ENCODE peak calls at places on chromosome 14, in ten cellular contexts. O is A549, V is adrenal gland, X is IMR-90, J is heart left ventricle, Y is suprapubic skin, D is stomach, I is esophagus muscularis mucosa, K is K562, U is body of pancreas. A is an unnamed sample.

GRCh38 chr14:101088395-101088667 is 184.8 kb upstream of the RTL1 start:
- DNase-seq in O (no peak), V (no peak), X (no peak), J (no peak), Y (no peak), D (peak; percentile 19), I (no peak), K (no peak), U (no peak), A (no peak)

GRCh38 chr14:44846232-44846824 is 115.4 kb downstream of the KLHL28 start:
- DNase-seq in O (peak; percentile 21), V (peak; percentile 23), X (peak; percentile 55), J (no peak), Y (no peak), D (no peak), I (no peak), K (peak; percentile 20), U (no peak), A (no peak)

GRCh38 chr14:75563931-75564330 is 14.5 kb upstream of the FLVCR2 start:
- DNase-seq in O (no peak), V (no peak), X (no peak), J (no peak), Y (no peak), D (no peak), I (no peak), K (no peak), U (no peak), A (no peak)

GRCh38 chr14:69152944-69153847 is at the start of gene DCAF5:
- DNase-seq in O (peak; percentile 97), V (peak; percentile 94), X (peak; percentile 93), J (peak; percentile 96), Y (peak; percentile 97), D (peak; percentile 95), I (peak; percentile 98), K (peak; percentile 86), U (peak; percentile 97), A (peak; percentile 83)

GRCh38 chr14:104882325-104882973 is 17.4 kb downstream of the CEP170B start:
- DNase-seq in O (peak; percentile 50), V (peak; percentile 14), X (no peak), J (peak; percentile 42), Y (no peak), D (peak; percentile 83), I (no peak), K (peak; percentile 79), U (peak; percentile 35), A (no peak)

GRCh38 chr14:102776761-102777710 is at the start of gene TRAF3:
- DNase-seq in O (peak; percentile 81), V (peak; percentile 64), X (peak; percentile 77), J (peak; percentile 89), Y (no peak), D (peak; percentile 70), I (no peak), K (peak; percentile 85), U (peak; percentile 70), A (no peak)

GRCh38 chr14:72711936-72712335 is 182.0 kb downstream of the DPF3 start:
- DNase-seq in O (no peak), V (no peak), X (no peak), J (no peak), Y (no peak), D (no peak), I (no peak), K (no peak), U (no peak), A (no peak)

GRCh38 chr14:85024931-85025330 is 505.0 kb upstream of the FLRT2 start:
- DNase-seq in O (no peak), V (no peak), X (no peak), J (no peak), Y (no peak), D (no peak), I (no peak), K (no peak), U (no peak), A (no peak)

GRCh38 chr14:73696466-73697390 is 17.5 kb downstream of the PNMA1 start:
- DNase-seq in O (peak; percentile 45), V (no peak), X (peak; percentile 84), J (no peak), Y (no peak), D (no peak), I (no peak), K (no peak), U (no peak), A (no peak)

GRCh38 chr14:103216857-103217256 is 93.6 kb downstream of the TNFAIP2 start:
- DNase-seq in O (no peak), V (no peak), X (no peak), J (no peak), Y (no peak), D (no peak), I (no peak), K (no peak), U (no peak), A (no peak)

GRCh38 chr14:73059326-73059725 is 992 bp downstream of the RBM25 start:
- DNase-seq in O (peak; percentile 33), V (no peak), X (peak; percentile 16), J (no peak), Y (no peak), D (no peak), I (no peak), K (no peak), U (no peak), A (no peak)

GRCh38 chr14:34593740-34594375 is 36.1 kb downstream of the SNX6 start:
- DNase-seq in O (no peak), V (no peak), X (peak; percentile 83), J (no peak), Y (peak; percentile 9), D (no peak), I (no peak), K (no peak), U (no peak), A (peak; percentile 34)

DNA sequence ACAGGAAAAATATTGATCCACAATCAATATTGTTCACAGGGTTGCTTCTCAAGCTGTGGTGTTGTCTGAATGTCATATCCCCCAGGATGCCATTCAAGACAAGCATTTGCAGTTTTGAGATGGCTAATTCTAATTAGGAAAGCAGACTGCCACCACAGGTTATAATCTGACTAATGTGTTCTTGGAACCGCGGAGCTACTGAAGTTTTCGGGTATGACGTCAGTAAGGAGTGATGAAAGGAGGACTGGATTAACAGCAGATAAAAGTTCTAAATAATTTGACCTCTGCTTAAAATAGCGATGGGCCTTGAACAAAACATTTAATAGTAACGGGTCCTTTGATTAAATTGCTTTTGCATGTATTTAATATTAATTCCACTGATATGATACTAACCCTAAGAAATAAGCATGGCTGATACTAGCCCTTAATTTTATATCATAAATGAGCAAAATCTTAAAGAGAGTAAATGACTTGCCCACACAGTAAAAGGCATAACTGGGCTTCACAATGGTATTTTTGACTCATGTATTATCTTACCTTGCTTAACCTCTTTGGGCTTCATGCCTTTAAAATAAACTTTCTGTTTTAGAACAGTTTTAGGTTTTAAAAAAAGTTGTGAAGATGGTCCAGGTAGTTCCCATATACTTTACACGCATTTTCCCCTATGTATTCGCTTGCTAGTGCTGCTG is 50.3 kb downstream of the TSHR start:
- DNase-seq in O (no peak), V (no peak), X (no peak), J (no peak), Y (no peak), D (no peak), I (no peak), K (no peak), U (no peak), A (no peak)
- H3K4me3 ChIP-seq in O (no peak overlapping the region), V (no peak overlapping the region), X (no peak overlapping the region), J (no peak overlapping the region), Y (no peak overlapping the region), D (no peak overlapping the region), I (no peak overlapping the region), K (no peak overlapping the region), U (no peak overlapping the region), A (no peak overlapping the region)

GRCh38 chr14:58427289-58428010 is at the start of the genes KIAA0586 and TIMM9:
- DNase-seq in O (peak; percentile 90), V (peak; percentile 94), X (peak; percentile 99), J (peak; percentile 97), Y (peak; percentile 98), D (peak; percentile 96), I (peak; percentile 98), K (peak; percentile 88), U (peak; percentile 94), A (peak; percentile 97)

GRCh38 chr14:58430156-58430555 is 2.6 kb downstream of the KIAA0586 start:
- DNase-seq in O (no peak), V (no peak), X (peak; percentile 82), J (no peak), Y (no peak), D (no peak), I (no peak), K (no peak), U (no peak), A (no peak)

GRCh38 chr14:58428011-58428807 is 690 bp downstream of the KIAA0586 start:
- DNase-seq in O (peak; percentile 43), V (no peak), X (peak; percentile 63), J (no peak), Y (no peak), D (no peak), I (no peak), K (peak; percentile 25), U (no peak), A (no peak)

GRCh38 chr14:58426819-58427288 is 477 bp downstream of the TIMM9 start:
- DNase-seq in O (peak; percentile 56), V (peak; percentile 59), X (peak; percentile 65), J (peak; percentile 80), Y (peak; percentile 78), D (peak; percentile 42), I (no peak), K (peak; percentile 46), U (peak; percentile 70), A (no peak)
- TF ChIP-seq POLR2A in O (peak; percentile 44), V (no peak), X (no peak), J (no peak), Y (no peak), D (no peak), I (no peak), K (peak; percentile 43), U (no peak), A (no peak)

GRCh38 chr14:106224694-106224971 is 698.2 kb downstream of the TMEM121 start:
- DNase-seq in O (no peak), V (no peak), X (no peak), J (no peak), Y (no peak), D (no peak), I (peak; percentile 74), K (no peak), U (no peak), A (no peak)

GRCh38 chr14:106222736-106223135 is 696.4 kb downstream of the TMEM121 start:
- DNase-seq in O (no peak), V (no peak), X (no peak), J (no peak), Y (no peak), D (no peak), I (no peak), K (no peak), U (no peak), A (no peak)

GRCh38 chr14:106227793-106228192 is 701.4 kb downstream of the TMEM121 start:
- DNase-seq in O (no peak), V (no peak), X (no peak), J (no peak), Y (no peak), D (no peak), I (no peak), K (no peak), U (no peak), A (no peak)

GRCh38 chr14:106228541-106229158 is 702.3 kb downstream of the TMEM121 start:
- DNase-seq in O (no peak), V (no peak), X (no peak), J (no peak), Y (no peak), D (no peak), I (no peak), K (no peak), U (no peak), A (no peak)
- H3K9me3 ChIP-seq in O (no peaks in the 10 kb centered on the region), V (no peaks in the 10 kb centered on the region), X (peaks cover 26% of the 10 kb centered on the region), J (no peaks in the 10 kb centered on the region), Y (no peaks in the 10 kb centered on the region), D (no peaks in the 10 kb centered on the region), I (no peaks in the 10 kb centered on the region), K (no peaks in the 10 kb centered on the region), U (no peaks in the 10 kb centered on the region), A (no peaks in the 10 kb centered on the region)

GRCh38 chr14:89366580-89367448 is 50.2 kb downstream of the FOXN3 start:
- DNase-seq in O (no peak), V (no peak), X (no peak), J (no peak), Y (no peak), D (no peak), I (no peak), K (no peak), U (peak; percentile 42), A (peak; percentile 28)
- H3K4me3 ChIP-seq in O (no peak overlapping the region), V (no peak overlapping the region), X (no peak overlapping the region), J (peak overlapping the region; percentile 29), Y (no peak overlapping the region), D (peak overlapping the region; percentile 2), I (no peak overlapping the region), K (no peak overlapping the region), U (no peak overlapping the region), A (no peak overlapping the region)